ENCODE peak calls at places on chromosomes 12 and 14, in six cellular contexts. X, D, I, N, Z and B are unnamed samples.

GRCh38 chr12:84842406-84843013 is 70.1 kb downstream of the SLC6A15 start:
- DNase-seq in D (no peak), X (peak; percentile 60), Z (peak; percentile 40), N (no peak), I (peak; percentile 51), B (peak; percentile 20)

GRCh38 chr12:52279683-52280318 is 5.4 kb downstream of the KRT86 start:
- DNase-seq in X (peak; percentile 10), D (no peak), Z (no peak), N (no peak), I (peak; percentile 13), B (no peak)

GRCh38 chr12:26465419-26466097 is 270.2 kb downstream of the SSPN start:
- DNase-seq in Z (peak; percentile 42), D (no peak), N (peak; percentile 47), I (no peak), X (no peak), B (no peak)

GRCh38 chr12:71746983-71747611 is 7.6 kb upstream of the RAB21 start:
- DNase-seq in Z (peak; percentile 66), N (peak; percentile 48), I (peak; percentile 73), X (peak; percentile 71), D (no peak), B (no peak)

GRCh38 chr14:68655021-68655811 is 137.7 kb downstream of the ZFP36L1 start:
- DNase-seq in X (no peak), Z (no peak), D (no peak), N (no peak), I (peak; percentile 56), B (no peak)

GRCh38 chr12:101857043-101857558 is 20.3 kb upstream of the DRAM1 start:
- DNase-seq in I (peak; percentile 81), D (no peak), X (peak; percentile 67), Z (no peak), N (no peak), B (no peak)

GRCh38 chr14:101780887-101781239 is 19.4 kb downstream of the PPP2R5C start:
- DNase-seq in D (no peak), X (peak; percentile 6), Z (peak; percentile 65), N (peak; percentile 65), I (no peak), B (no peak)

GRCh38 chr14:99350751-99351150 is 78.8 kb upstream of the BCL11B start:
- DNase-seq in D (no peak), X (no peak), N (no peak), Z (no peak), I (no peak), B (no peak)

GRCh38 chr14:95316826-95317225 is 2.9 kb downstream of the CLMN start:
- DNase-seq in X (no peak), Z (peak; percentile 31), N (no peak), D (no peak), I (no peak), B (no peak)

GRCh38 chr14:93751946-93752660 is 36.2 kb downstream of the PRIMA1 start:
- DNase-seq in Z (no peak), I (no peak), D (no peak), N (no peak), X (no peak), B (no peak)
- H2BK120ac ChIP-seq in Z (no peak overlapping the region), I (no peak overlapping the region), D (peak overlapping the region; percentile 58), N (no peak overlapping the region), X (no peak overlapping the region), B (no peak overlapping the region)

GRCh38 chr12:120276734-120277133 is 11.2 kb upstream of the PXN start:
- DNase-seq in I (peak; percentile 63), X (no peak), Z (no peak), D (no peak), N (no peak), B (no peak)
- H3K4me2 ChIP-seq in I (no peak overlapping the region), X (no peak overlapping the region), Z (no peak overlapping the region), D (no peak overlapping the region), N (no peak overlapping the region), B (no peak overlapping the region)

DNA sequence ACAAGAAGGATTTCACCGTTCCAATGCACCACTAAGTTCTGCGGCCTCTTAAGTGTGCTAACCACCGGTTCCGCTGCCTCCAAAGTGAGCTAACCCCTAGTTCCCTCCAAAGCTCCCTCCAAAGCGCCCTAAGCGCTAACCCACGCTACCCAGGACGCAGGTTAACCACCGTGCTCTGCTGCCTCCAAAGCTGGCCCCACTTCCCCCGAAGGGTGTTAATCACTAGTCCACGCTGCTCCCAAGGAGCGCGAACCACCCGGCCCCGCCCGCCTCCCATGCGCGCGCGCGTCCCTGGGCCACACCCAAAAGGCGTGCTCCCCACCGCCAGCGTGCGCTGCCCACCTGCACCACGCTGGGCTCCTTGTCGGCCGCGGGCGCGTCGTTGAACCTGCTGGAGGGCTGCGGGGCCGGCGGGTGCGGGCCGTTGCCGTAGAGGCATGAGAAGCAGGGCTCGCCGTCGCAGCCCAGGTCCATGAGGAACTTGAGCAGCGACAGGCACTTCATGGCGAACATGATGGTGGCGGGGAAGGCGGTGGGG is 11.7 kb downstream of the FAM181A start:
- DNase-seq in N (no peak), Z (no peak), X (no peak), D (no peak), I (no peak), B (no peak)
- H2BK15ac ChIP-seq in N (no peak overlapping the region), Z (no peak overlapping the region), X (no peak overlapping the region), D (peak overlapping the region; percentile 75), I (no peak overlapping the region), B (peak overlapping the region; percentile 76)

DNA sequence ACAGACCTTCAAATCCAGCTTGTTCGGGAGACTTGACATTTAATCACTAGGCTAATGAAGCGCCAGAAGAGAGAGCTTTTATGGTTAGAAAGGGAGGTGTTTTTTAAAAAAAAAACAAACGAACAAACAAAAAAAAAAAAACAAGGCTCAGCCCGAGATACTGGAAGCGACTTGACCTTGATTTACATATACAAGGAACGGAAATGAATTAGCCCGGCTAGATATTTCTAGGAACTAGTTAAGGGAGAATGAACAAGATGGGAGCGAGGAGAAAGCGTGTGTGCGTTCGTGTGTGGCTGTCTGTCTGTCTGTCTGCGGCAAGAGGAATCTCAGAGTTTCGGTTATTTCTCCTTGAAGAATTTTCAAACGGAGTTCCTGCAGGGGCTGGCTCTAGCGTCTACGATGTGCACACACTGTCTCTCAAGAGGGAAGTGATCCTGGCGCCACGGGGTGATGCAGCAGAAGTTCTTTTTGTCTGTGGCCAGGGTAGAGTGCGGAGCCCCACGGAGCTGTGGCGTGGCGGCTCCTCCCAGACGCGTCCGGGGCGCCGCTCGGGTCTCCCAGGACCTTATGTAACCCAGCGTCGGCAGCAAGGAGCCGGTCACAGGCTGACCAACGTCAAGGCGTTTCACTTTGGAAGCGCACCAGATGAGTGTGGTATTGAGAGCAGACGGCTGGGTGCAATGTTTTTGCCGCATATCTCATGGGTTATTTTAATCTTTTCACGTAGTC is 18.8 kb downstream of the SOCS2 start:
- DNase-seq in I (peak; percentile 87), Z (peak; percentile 58), N (peak; percentile 67), X (peak; percentile 91), D (no peak), B (no peak)
- H2BK120ac ChIP-seq in I (peak overlapping the region; percentile 88), Z (peak overlapping the region; percentile 76), N (no peak overlapping the region), X (no peak overlapping the region), D (peak overlapping the region; percentile 47), B (no peak overlapping the region)

GRCh38 chr14:70789361-70789760 is 20.0 kb downstream of the MAP3K9 start:
- DNase-seq in N (no peak), D (no peak), I (peak; percentile 70), X (no peak), Z (no peak), B (no peak)
- H3K4me2 ChIP-seq in N (no peak overlapping the region), D (no peak overlapping the region), I (no peak overlapping the region), X (no peak overlapping the region), Z (no peak overlapping the region), B (no peak overlapping the region)

GRCh38 chr12:82475211-82475610 is 116.9 kb downstream of the METTL25 start:
- DNase-seq in Z (no peak), N (no peak), D (no peak), X (no peak), I (no peak), B (no peak)
- H2BK15ac ChIP-seq in Z (no peak overlapping the region), N (no peak overlapping the region), D (no peak overlapping the region), X (no peak overlapping the region), I (no peak overlapping the region), B (no peak overlapping the region)

GRCh38 chr12:108610856-108611605 is 13.1 kb upstream of the TMEM119 start:
- DNase-seq in X (no peak), I (no peak), Z (no peak), N (no peak), D (no peak), B (no peak)
- H2BK120ac ChIP-seq in X (peak overlapping the region; percentile 45), I (peak overlapping the region; percentile 93), Z (no peak overlapping the region), N (no peak overlapping the region), D (no peak overlapping the region), B (no peak overlapping the region)